ENCODE peak calls at places on chromosomes 3 and 15, in ten cellular contexts. W, F, B, I, Y, S, P, U, G and V are unnamed samples.

GRCh38 chr15:41417418-41417811 is 520 bp downstream of the RTF1 start:
- DNase-seq in W (no peak), F (peak), B (no peak), I (no peak), Y (no peak), S (no peak), P (peak), U (peak), G (peak), V (peak)

GRCh38 chr3:13332158-13332557 is 88.0 kb downstream of the NUP210 start:
- DNase-seq in W (no peak), F (no peak), B (peak), I (no peak), Y (no peak), S (no peak), P (no peak), U (no peak), G (no peak), V (no peak)

GRCh38 chr3:141393151-141394076 is 25.1 kb downstream of the ZBTB38 start:
- DNase-seq in W (peak), F (no peak), B (no peak), I (no peak), Y (no peak), S (no peak), P (no peak), U (no peak), G (peak), V (no peak)

GRCh38 chr15:87610366-87610765 is 646.2 kb downstream of the NTRK3 start:
- DNase-seq in W (no peak), F (no peak), B (no peak), I (no peak), Y (no peak), S (no peak), P (no peak), U (peak), G (no peak), V (no peak)

GRCh38 chr3:142787719-142788118 is 63.9 kb downstream of the TRPC1 start:
- DNase-seq in W (no peak), F (no peak), B (no peak), I (no peak), Y (no peak), S (no peak), P (no peak), U (no peak), G (no peak), V (no peak)

GRCh38 chr3:33035596-33035995 is 61.4 kb downstream of the GLB1 start:
- DNase-seq in W (no peak), F (peak), B (no peak), I (no peak), Y (peak), S (no peak), P (no peak), U (peak), G (no peak), V (peak)

GRCh38 chr15:95326689-95327525 is 1003.6 kb upstream of the NR2F2 start:
- DNase-seq in W (no peak), F (no peak), B (no peak), I (peak), Y (no peak), S (no peak), P (no peak), U (no peak), G (no peak), V (no peak)

GRCh38 chr15:41494922-41495735 is 1.5 kb downstream of the ITPKA start:
- DNase-seq in W (no peak), F (no peak), B (peak), I (peak), Y (no peak), S (peak), P (no peak), U (no peak), G (peak), V (no peak)

GRCh38 chr15:89967892-89968291 is 33.2 kb upstream of the ZNF710 start:
- DNase-seq in W (no peak), F (no peak), B (no peak), I (no peak), Y (no peak), S (no peak), P (no peak), U (no peak), G (no peak), V (no peak)